ENCODE peak calls at places on chromosomes 5 and 9, in eight cellular contexts. I, T, Y, R, J, M, B and P are unnamed samples.

GRCh38 chr9:136244116-136244775 is 1.4 kb downstream of the QSOX2 start:
- DNase-seq in I (peak), T (no peak), Y (peak), R (no peak), J (no peak), M (peak), B (no peak), P (peak)

GRCh38 chr9:132641216-132641615 is 28.6 kb downstream of the DDX31 start:
- DNase-seq in I (no peak), T (no peak), Y (no peak), R (no peak), J (no peak), M (no peak), B (no peak), P (no peak)

GRCh38 chr5:141604318-141604717 is 14.5 kb downstream of the DIAPH1 start:
- DNase-seq in I (peak), T (peak), Y (peak), R (no peak), J (peak), M (no peak), B (no peak), P (no peak)

GRCh38 chr5:13350754-13351153 is 593.7 kb downstream of the DNAH5 start:
- DNase-seq in I (no peak), T (no peak), Y (no peak), R (no peak), J (no peak), M (no peak), B (no peak), P (no peak)

GRCh38 chr9:133113163-133113927 is 7.7 kb downstream of the RALGDS start:
- DNase-seq in I (no peak), T (no peak), Y (peak), R (no peak), J (peak), M (peak), B (no peak), P (no peak)

GRCh38 chr9:101512116-101512515 is 21.5 kb upstream of the RNF20 start:
- DNase-seq in I (peak), T (no peak), Y (no peak), R (no peak), J (no peak), M (no peak), B (no peak), P (no peak)

GRCh38 chr9:91185193-91185886 is 176.4 kb downstream of the AUH start:
- DNase-seq in I (peak), T (no peak), Y (peak), R (no peak), J (no peak), M (no peak), B (peak), P (no peak)

GRCh38 chr9:136901516-136902258 is 15.4 kb downstream of the TRAF2 start:
- DNase-seq in I (no peak), T (no peak), Y (peak), R (no peak), J (no peak), M (peak), B (no peak), P (peak)

GRCh38 chr5:179866241-179867078 is 7.8 kb upstream of the MRNIP start:
- DNase-seq in I (peak), T (no peak), Y (no peak), R (no peak), J (no peak), M (no peak), B (no peak), P (no peak)
- TF ChIP-seq CTCF in I (peak), T (no peak), Y (no peak), R (no peak), J (no peak), M (no peak), B (no peak), P (peak)

GRCh38 chr9:129898205-129898604 is 62.9 kb downstream of the USP20 start:
- DNase-seq in I (no peak), T (no peak), Y (no peak), R (no peak), J (peak), M (no peak), B (no peak), P (no peak)
- TF ChIP-seq CTCF in I (no peak), T (no peak), Y (no peak), R (no peak), J (no peak), M (no peak), B (no peak), P (no peak)

DNA sequence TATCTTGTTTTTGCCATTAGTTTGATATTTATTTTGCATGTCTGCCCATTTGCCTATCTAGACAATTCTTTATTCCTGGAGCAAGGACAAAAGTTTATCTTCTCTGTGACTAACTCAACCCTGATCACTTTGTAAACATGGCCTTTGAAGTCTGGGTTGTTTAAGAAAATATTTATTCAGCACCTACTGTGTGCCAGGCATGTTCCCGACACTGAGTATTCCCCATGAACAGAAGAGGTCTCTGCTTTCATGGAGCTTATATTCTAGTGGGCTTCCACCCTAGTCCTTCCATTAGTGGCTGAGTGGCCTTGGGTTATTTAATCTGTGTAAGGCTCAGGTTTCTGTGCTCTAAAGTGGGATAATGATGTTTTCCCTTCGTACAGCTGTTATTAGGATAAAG is 49.7 kb downstream of the SEMA6A start:
- DNase-seq in I (no peak), T (no peak), Y (no peak), R (no peak), J (no peak), M (no peak), B (no peak), P (no peak)
- TF ChIP-seq CTCF in I (no peak), T (no peak), Y (no peak), R (no peak), J (no peak), M (no peak), B (no peak), P (no peak)

DNA sequence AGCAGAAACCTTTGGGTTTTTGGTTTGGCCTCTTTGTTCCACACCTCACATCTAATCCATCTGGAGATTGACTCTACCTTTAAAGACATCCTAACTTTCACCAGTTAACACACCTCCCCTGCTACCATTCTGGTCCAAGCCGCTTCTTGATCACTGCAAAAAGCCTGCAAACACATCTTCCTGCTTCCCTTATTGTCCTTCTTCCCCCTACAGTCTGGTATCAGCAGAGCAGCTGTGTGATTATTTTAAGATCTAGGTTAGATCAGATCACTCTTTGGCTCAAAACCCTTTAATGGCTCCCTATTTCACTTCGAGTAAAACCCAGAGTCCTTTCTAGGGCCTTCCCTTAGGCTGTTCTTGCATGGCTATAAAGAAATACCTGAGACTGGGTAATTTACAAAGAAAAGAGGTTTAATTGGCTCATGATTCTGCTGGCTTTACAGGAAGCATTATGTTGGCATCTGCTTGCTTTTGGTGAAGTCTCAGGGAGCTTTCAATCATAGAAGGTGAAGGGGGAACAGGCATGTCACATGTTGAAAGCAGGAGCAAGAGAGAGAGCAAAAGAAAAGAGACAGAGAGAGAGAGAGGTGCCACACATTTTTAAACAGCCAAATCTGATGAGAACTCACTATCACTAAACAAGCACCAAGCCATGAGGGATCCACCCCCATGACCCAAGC is 1.5 kb upstream of the TEX10 start:
- DNase-seq in I (peak), T (no peak), Y (no peak), R (no peak), J (no peak), M (no peak), B (no peak), P (no peak)
- TF ChIP-seq CTCF in I (no peak), T (no peak), Y (no peak), R (no peak), J (no peak), M (no peak), B (no peak), P (no peak)

DNA sequence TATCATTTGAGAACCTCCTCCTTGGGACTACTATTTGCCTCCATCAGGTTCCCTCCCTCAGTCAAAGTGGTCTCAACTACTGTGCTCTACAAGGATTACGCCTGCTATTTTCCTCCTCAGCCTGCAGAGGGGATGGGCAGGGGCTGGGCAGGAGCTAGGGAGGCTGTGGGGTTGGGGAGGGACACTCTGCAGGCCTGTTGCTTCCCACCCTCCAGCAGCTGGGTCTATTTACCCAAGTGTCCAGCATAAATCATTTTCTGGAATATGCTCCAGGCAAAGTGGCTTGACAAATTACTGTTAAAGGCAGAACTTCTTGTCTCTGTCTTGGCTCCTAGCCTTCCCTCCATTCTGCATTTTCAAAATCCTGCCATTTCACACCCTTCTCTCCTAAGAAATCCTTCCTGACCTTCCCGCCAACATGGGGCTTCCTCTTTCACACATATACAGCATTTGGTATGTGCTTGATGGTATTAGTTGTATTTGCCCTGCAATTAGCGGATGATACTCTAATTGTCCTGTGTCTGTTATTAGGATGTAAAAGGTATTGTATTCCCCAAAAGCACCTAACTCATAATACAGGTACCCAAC is 106.7 kb downstream of the EFNA5 start:
- DNase-seq in I (no peak), T (no peak), Y (no peak), R (no peak), J (no peak), M (no peak), B (no peak), P (no peak)
- TF ChIP-seq CTCF in I (no peak), T (no peak), Y (no peak), R (no peak), J (no peak), M (no peak), B (peak), P (no peak)

DNA sequence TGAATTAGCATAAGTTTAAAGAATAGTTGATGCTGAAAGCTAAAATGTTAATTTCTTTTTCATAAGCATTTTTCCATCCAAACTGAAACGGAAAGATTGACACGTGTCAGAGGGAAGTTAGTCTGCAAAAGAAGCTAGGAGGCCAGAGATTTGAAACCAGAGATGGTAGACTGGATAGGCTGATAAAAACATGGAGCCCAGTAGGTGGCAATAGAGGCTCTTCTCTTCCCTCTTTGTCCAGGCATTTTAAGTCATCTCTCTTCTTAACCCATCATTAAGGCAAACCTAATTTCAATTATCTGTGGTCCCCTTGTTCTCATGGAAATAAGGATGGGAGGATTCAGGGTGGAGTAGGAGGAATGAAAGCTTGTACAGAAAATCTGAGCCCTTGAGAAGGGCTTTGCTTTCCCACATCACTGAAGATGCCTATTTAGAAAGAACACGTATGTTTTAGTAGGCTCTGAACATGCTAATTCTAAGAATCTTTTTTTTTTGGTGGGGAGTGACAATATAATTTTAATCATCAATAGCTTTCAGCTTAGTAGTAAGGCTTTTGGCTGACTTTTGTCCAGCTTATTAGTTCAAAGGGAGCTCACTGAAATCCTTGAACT is 66.5 kb downstream of the ZNF474 start:
- DNase-seq in I (peak), T (peak), Y (no peak), R (no peak), J (peak), M (no peak), B (peak), P (no peak)
- TF ChIP-seq CTCF in I (peak), T (peak), Y (peak), R (peak), J (peak), M (peak), B (no peak), P (no peak)